ENCODE peak calls at places on chromosomes 16 and 17, in eight cellular contexts. N is mesendoderm, S is fibroblast of lung, U is hepatocyte, B is endothelial cell of umbilical vein, R is DND-41, F is K562, K is GM23248. Q is an unnamed sample. For H3K79me2, the result is how much of the 10 kb centered on the place peaks cover.

GRCh38 chr17:69960755-69961154 is 114.3 kb upstream of the KCNJ16 start:
- DNase-seq in N (no peak), S (no peak), U (no peak), B (no peak), R (no peak), F (no peak), K (no peak), Q (no peak)

GRCh38 chr17:14302421-14303099 is 1.7 kb downstream of the HS3ST3B1 start:
- DNase-seq in N (peak), S (peak), U (peak), B (peak), R (peak), F (peak), K (peak), Q (peak)

GRCh38 chr17:80927791-80928216 is 63.8 kb upstream of the CHMP6 start:
- DNase-seq in N (peak), S (no peak), U (no peak), B (peak), R (no peak), F (no peak), K (no peak), Q (no peak)

GRCh38 chr16:27973678-27974077 is 89.8 kb downstream of the GSG1L start:
- DNase-seq in N (peak), S (no peak), U (no peak), B (no peak), R (no peak), F (no peak), K (no peak), Q (no peak)

GRCh38 chr17:40596261-40596919 is 31.1 kb upstream of the CCR7 start:
- DNase-seq in N (peak), S (peak), U (no peak), B (no peak), R (no peak), F (peak), K (no peak), Q (no peak)

GRCh38 chr16:22672830-22673210 is 141.1 kb upstream of the HS3ST2 start:
- DNase-seq in N (no peak), S (no peak), U (no peak), B (no peak), R (no peak), F (no peak), K (no peak), Q (no peak)

GRCh38 chr17:34579979-34580684 is 750 bp downstream of the TMEM132E start:
- DNase-seq in N (peak), S (no peak), U (peak), B (peak), R (no peak), F (no peak), K (peak), Q (peak)

GRCh38 chr16:66189951-66190350 is 176.5 kb upstream of the CDH5 start:
- DNase-seq in N (no peak), S (peak), U (no peak), B (peak), R (no peak), F (no peak), K (peak), Q (no peak)

GRCh38 chr17:602436-602835 is 112.2 kb downstream of the VPS53 start:
- DNase-seq in N (no peak), S (no peak), U (peak), B (no peak), R (no peak), F (no peak), K (peak), Q (no peak)

GRCh38 chr16:62225675-62226074 is 189.4 kb upstream of the CDH8 start:
- DNase-seq in N (peak), S (no peak), U (peak), B (no peak), R (peak), F (peak), K (peak), Q (peak)

GRCh38 chr17:45226620-45227019 is 4.9 kb downstream of the FMNL1 start:
- DNase-seq in N (no peak), S (no peak), U (no peak), B (no peak), R (no peak), F (no peak), K (no peak), Q (peak)

GRCh38 chr17:45224671-45225050 is 3.0 kb downstream of the FMNL1 start:
- DNase-seq in N (no peak), S (no peak), U (no peak), B (no peak), R (peak), F (no peak), K (no peak), Q (peak)

GRCh38 chr17:45227101-45227591 is 5.5 kb downstream of the FMNL1 start:
- DNase-seq in N (no peak), S (peak), U (peak), B (no peak), R (no peak), F (no peak), K (peak), Q (peak)

GRCh38 chr17:45225051-45225700 is 3.5 kb downstream of the FMNL1 start:
- DNase-seq in N (no peak), S (no peak), U (no peak), B (no peak), R (peak), F (no peak), K (no peak), Q (peak)

GRCh38 chr17:45225964-45226530 is 4.4 kb downstream of the FMNL1 start:
- DNase-seq in N (no peak), S (no peak), U (no peak), B (peak), R (peak), F (peak), K (no peak), Q (peak)
- H3K4me3 ChIP-seq in N (no peak), S (no peak), U (no peak), B (no peak), R (peak), F (peak), K (no peak), Q (peak)

DNA sequence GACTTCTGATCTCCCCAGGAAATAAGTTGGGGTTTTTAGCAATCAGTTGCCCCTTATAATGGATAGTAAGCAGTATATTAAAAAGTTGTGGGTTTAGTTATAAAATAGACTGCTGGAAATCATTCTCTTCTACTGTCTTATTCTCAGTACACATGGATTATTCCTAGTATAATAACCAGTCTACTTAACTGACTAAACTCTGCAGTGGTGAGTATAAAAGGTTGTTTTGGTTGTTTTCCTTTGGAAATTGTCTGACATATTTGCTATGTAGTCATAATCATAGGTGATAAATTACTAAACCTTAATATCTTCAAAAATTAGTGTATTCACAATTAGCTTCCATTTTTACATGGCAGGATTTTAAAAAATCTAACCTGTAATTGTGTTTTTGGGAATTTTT is 31.4 kb downstream of the CTCF start:
- DNase-seq in N (no peak), S (no peak), U (no peak), B (no peak), R (no peak), F (no peak), K (no peak), Q (no peak)
- H3K79me2 ChIP-seq in N (under half), S (under half), U (half or more), B (half or more), R (half or more), F (under half), K (half or more), Q (half or more)

DNA sequence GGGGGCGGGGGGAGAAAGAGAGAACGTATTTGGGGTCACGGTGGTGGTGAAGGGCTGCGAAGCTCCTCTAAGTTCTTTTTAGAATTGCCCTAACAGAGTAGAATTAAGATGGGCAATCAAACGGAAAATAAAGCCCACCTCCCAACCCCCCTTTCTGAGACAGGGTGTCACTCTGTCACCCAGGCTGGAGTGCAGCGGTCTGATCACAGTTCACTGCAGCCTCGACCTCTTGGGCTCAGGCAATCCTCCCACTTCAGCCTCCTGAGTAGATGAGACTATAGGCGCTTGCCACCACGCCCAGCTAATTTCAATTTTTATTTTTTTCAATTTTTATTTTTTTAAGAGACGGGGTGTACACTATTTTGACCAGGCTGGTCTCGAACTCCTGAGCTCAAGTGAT is 710 bp upstream of the CAVIN1 start:
- DNase-seq in N (no peak), S (no peak), U (no peak), B (no peak), R (no peak), F (no peak), K (no peak), Q (no peak)
- H3K4me3 ChIP-seq in N (no peak), S (peak), U (no peak), B (no peak), R (no peak), F (peak), K (peak), Q (no peak)

DNA sequence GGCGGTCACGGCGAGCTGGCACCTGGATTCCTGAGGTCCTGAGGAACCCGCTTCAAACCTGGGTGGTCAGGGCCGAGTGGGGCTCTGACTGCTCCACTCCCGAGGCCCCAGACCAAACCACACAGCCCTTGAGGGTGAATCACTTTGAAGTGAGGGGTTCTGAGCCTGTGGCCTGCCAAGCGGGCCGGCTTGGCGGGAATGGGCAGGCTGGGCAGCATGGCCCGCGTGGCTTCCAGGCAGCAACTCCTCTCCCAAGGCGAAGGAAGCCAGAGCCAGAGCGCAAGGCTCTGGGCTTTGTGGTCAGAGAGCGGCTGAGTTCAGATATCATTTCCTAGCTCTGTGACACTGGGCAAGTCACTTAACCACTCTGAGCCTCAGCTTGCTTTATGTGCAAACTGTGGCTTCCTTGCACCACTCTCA is 42.7 kb downstream of the CMIP start:
- DNase-seq in N (no peak), S (no peak), U (no peak), B (no peak), R (no peak), F (no peak), K (peak), Q (no peak)
- H3K79me2 ChIP-seq in N (half or more), S (under half), U (half or more), B (half or more), R (half or more), F (half or more), K (half or more), Q (under half)

DNA sequence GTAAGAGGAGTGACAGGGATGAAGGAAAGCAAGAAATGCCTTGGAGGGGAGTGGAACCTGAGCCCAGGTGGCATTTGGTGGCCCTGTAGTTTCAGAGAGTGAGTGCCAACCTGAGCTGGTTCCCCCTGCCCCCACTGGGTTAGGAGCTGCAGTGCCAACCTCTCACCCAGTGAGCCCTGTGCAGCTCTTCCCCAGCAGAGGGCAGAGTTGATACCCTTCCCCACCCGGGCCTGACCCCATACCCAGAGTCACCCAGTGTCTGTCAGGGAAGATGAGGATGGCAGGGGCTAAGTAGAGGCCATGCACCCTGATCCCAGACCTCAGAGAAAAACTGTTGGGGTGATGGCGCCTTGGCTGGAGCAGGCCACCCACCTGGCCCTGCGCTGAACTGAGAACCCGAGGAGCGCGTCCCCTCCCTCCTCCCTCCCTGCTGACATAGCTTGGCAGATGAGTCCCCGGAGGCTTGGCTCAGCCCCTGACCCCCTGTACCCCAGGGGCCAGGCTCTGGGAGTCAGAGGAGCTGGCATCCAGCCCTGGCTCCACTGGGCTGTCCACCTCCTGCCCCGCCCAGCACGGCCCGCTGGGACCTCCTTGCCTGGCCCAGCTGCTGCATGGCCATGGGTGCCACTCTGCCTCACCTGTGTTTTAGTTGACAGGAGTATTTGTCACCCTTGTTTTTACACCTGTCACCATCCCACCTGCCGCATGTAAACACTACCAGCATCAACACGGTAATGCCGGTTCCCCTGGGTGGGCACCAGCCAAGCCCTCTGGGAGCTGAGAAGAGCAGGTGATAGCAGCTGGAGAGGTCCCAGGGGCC is 113.9 kb downstream of the AMFR start:
- DNase-seq in N (peak), S (no peak), U (no peak), B (no peak), R (peak), F (no peak), K (no peak), Q (no peak)
- H3K4me3 ChIP-seq in N (no peak), S (no peak), U (no peak), B (no peak), R (no peak), F (no peak), K (no peak), Q (no peak)

DNA sequence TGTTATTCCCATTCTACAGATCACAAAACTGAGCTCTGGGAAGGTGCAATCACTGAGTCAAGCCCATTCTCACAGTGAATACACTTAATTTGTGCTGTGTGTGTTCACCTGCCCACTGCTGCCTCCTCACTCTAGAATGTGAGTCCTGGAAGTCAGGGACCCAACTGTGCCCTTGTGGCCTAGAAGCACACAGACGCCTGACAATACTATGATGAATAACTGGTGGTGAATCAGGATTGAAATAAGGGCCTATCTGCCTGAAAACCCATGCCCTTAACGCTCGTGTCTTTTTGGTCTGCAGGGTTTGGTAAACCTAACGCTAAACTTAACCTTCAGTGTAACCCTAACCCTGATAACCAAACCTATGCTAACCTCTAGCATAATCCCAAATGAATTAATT is 80.3 kb downstream of the ZNF423 start:
- DNase-seq in N (no peak), S (no peak), U (no peak), B (no peak), R (no peak), F (no peak), K (no peak), Q (no peak)
- H3K79me2 ChIP-seq in N (under half), S (under half), U (under half), B (under half), R (under half), F (under half), K (under half), Q (under half)

Q was measured in MM.1S.